ENCODE peak calls at places on chromosomes 5 and 9, in six cellular contexts. K is suprapubic skin, X is OCI-LY7, T is A549, O is GM12865, V is dorsolateral prefrontal cortex. I is an unnamed sample.
A peak's percentile ranks its signal among the peaks of the same experiment; 100 is the strongest.

GRCh38 chr5:178351221-178351825 is 118.7 kb upstream of the PHYKPL start:
- DNase-seq in T (no peak), O (no peak), V (no peak), X (no peak), K (no peak), I (no peak)

GRCh38 chr5:130868186-130868821 is 296.8 kb downstream of the HINT1 start:
- DNase-seq in O (no peak), T (no peak), V (no peak), K (no peak), X (no peak), I (no peak)

GRCh38 chr5:125695994-125696679 is 727.1 kb upstream of the GRAMD2B start:
- DNase-seq in V (no peak), K (no peak), T (no peak), O (no peak), X (no peak), I (no peak)

GRCh38 chr5:7904170-7904569 is 35.2 kb downstream of the MTRR start:
- DNase-seq in T (peak; percentile 7), V (no peak), K (no peak), O (no peak), X (no peak), I (no peak)

GRCh38 chr9:68685770-68686169 is 19.3 kb upstream of the PIP5K1B start:
- DNase-seq in K (no peak), V (no peak), T (peak; percentile 30), O (peak; percentile 78), X (peak; percentile 85), I (no peak)

GRCh38 chr9:36903541-36904435 is 130.3 kb downstream of the PAX5 start:
- DNase-seq in T (no peak), K (no peak), V (no peak), O (peak; percentile 83), X (no peak), I (no peak)

GRCh38 chr5:151628112-151628823 is 37.1 kb upstream of the FAT2 start:
- DNase-seq in K (no peak), O (no peak), V (no peak), T (no peak), X (no peak), I (no peak)

GRCh38 chr9:84447305-84447704 is 106.7 kb upstream of the SLC28A3 start:
- DNase-seq in K (no peak), V (no peak), X (no peak), T (no peak), O (no peak), I (no peak)

GRCh38 chr5:83993803-83994202 is 273.1 kb upstream of the HAPLN1 start:
- DNase-seq in K (no peak), T (no peak), O (no peak), V (no peak), X (no peak), I (no peak)

GRCh38 chr9:35792044-35792813 is 838 bp downstream of the NPR2 start:
- DNase-seq in X (no peak), O (no peak), K (peak; percentile 71), V (no peak), T (no peak), I (no peak)

GRCh38 chr5:144191998-144192397 is 21.3 kb downstream of the KCTD16 start:
- DNase-seq in X (peak; percentile 87), O (peak; percentile 90), T (peak; percentile 49), K (no peak), V (no peak), I (no peak)

GRCh38 chr9:111399772-111400563 is 69.9 kb upstream of the OR2K2 start:
- DNase-seq in K (no peak), V (no peak), O (peak; percentile 63), T (peak; percentile 15), X (peak; percentile 24), I (no peak)

GRCh38 chr5:147520450-147520849 is 10.6 kb upstream of the DPYSL3 start:
- DNase-seq in X (no peak), K (no peak), O (no peak), V (no peak), T (no peak), I (no peak)

GRCh38 chr5:61186634-61187033 is 24.4 kb upstream of the SMIM15 start:
- DNase-seq in O (no peak), T (no peak), K (no peak), X (no peak), V (no peak), I (no peak)

GRCh38 chr9:86181379-86182315 is 77.8 kb downstream of the C9orf153 start:
- DNase-seq in O (no peak), T (no peak), K (no peak), X (no peak), V (no peak), I (no peak)

GRCh38 chr9:37946971-37947370 is 43.0 kb upstream of the SLC25A51 start:
- DNase-seq in X (no peak), K (no peak), T (no peak), O (no peak), V (no peak), I (no peak)

GRCh38 chr5:109546461-109546860 is 136.7 kb upstream of the PJA2 start:
- DNase-seq in X (no peak), K (no peak), O (no peak), T (no peak), V (no peak), I (no peak)

GRCh38 chr9:89143266-89143665 is 35.4 kb downstream of the SHC3 start:
- DNase-seq in K (no peak), O (no peak), T (no peak), X (no peak), V (no peak), I (no peak)

GRCh38 chr5:1414311-1415058 is 30.8 kb downstream of the SLC6A3 start:
- DNase-seq in X (peak; percentile 56), V (peak; percentile 43), O (peak; percentile 34), K (peak; percentile 67), T (no peak), I (no peak)

GRCh38 chr5:16809816-16810502 is 126.1 kb downstream of the MYO10 start:
- DNase-seq in T (no peak), V (no peak), X (no peak), O (no peak), K (peak; percentile 78), I (no peak)

GRCh38 chr9:79687131-79687447 is 115.3 kb downstream of the TLE4 start:
- DNase-seq in T (no peak), X (no peak), V (no peak), K (no peak), O (no peak), I (no peak)

GRCh38 chr9:95629585-95629984 is 112.8 kb upstream of the PTCH1 start:
- DNase-seq in X (no peak), V (no peak), T (no peak), K (no peak), O (no peak), I (no peak)

GRCh38 chr9:128636556-128637530 is 19.8 kb downstream of the DYNC2I2 start:
- DNase-seq in K (no peak), V (no peak), T (no peak), X (no peak), O (no peak), I (no peak)

GRCh38 chr9:128637656-128638055 is 19.0 kb downstream of the DYNC2I2 start:
- DNase-seq in V (no peak), T (no peak), O (no peak), K (no peak), X (no peak), I (no peak)

GRCh38 chr9:128634651-128635262 is 21.9 kb downstream of the DYNC2I2 start:
- DNase-seq in V (no peak), T (no peak), X (no peak), O (no peak), K (no peak), I (no peak)

GRCh38 chr9:128635266-128636023 is 21.2 kb downstream of the DYNC2I2 start:
- DNase-seq in T (peak; percentile 93), K (peak; percentile 94), X (no peak), O (no peak), V (no peak), I (peak; percentile 84)

DNA sequence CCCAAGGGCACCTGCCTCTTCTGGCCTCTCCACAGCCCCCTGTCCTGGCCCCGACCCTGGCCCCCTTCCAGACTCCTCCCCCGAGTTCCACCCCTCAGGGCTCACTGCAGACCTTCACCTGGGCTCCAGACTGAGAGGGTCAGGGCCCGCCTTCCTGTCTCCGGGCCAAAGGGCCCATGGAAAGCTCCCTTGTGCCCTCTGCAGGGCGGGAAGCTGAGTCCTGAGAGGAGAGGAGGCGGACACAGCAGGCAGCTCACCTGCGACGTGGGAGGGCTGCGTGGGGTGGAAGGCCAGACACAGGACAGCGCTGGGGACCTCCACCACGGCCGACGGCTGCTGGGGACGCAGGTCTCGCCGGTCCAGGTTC is 20.6 kb downstream of the DYNC2I2 start:
- DNase-seq in K (no peak), T (peak; percentile 89), O (no peak), V (no peak), X (no peak), I (no peak)
- TF ChIP-seq CTCF in K (no peak), T (peak; percentile 56), O (no peak), V (no peak), X (no peak), I (no peak)

DNA sequence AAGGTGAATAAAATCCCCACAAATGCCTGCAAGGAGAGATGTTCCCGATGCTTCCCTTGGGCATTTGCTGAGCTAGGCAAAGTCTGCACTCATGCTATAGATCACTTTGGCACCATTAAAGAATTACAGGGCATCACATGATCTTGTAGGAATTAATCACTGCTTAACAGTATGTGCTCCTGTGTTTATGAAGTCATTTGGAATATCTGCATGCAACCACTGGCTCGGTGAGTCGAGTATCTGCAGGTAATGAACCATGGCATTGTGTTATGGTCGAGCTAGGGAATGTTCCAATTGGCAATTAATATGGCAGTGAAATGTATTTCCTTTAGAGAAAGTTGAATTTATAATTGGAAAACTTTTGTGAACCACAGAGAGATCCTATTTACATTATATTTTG is 615.1 kb downstream of the TLE1 start:
- DNase-seq in T (no peak), K (no peak), X (no peak), V (no peak), O (no peak), I (no peak)
- TF ChIP-seq CTCF in T (no peak), K (no peak), X (no peak), V (no peak), O (no peak), I (no peak)

GRCh38 chr5:35852084-35852734 is 4.5 kb upstream of the IL7R start:
- DNase-seq in T (peak; percentile 10), X (peak; percentile 49), K (no peak), V (no peak), O (peak; percentile 74), I (no peak)
- TF ChIP-seq CTCF in T (no peak), X (peak; percentile 12), K (no peak), V (no peak), O (no peak), I (no peak)

GRCh38 chr5:150065346-150065745 is 21.0 kb downstream of the CSF1R start:
- DNase-seq in X (no peak), T (no peak), K (no peak), V (no peak), O (no peak), I (no peak)
- TF ChIP-seq CTCF in X (no peak), T (no peak), K (no peak), V (no peak), O (no peak), I (no peak)

GRCh38 chr5:169197343-169197742 is 103.6 kb downstream of the SLIT3 start:
- DNase-seq in X (no peak), K (no peak), T (peak; percentile 20), O (no peak), V (no peak), I (no peak)
- TF ChIP-seq CTCF in X (no peak), K (no peak), T (no peak), O (no peak), V (peak; percentile 16), I (peak; percentile 19)

GRCh38 chr5:90055831-90056328 is 353.7 kb downstream of the CETN3 start:
- DNase-seq in K (no peak), T (no peak), O (no peak), V (no peak), X (no peak), I (no peak)
- TF ChIP-seq CTCF in K (no peak), T (no peak), O (no peak), V (no peak), X (no peak), I (no peak)

I was measured in type B pancreatic cell.